ENCODE peak calls at places on chromosomes 5 and 9, in seven cellular contexts. X, B, W, T, F, R and N are unnamed samples.

GRCh38 chr9:14086495-14086894 is 227.4 kb downstream of the NFIB start:
- DNase-seq in X (no peak), B (no peak), W (no peak), T (no peak), F (no peak), R (no peak), N (no peak)

GRCh38 chr9:21802418-21803000 is at the start of gene MTAP:
- DNase-seq in X (peak; percentile 90), B (peak; percentile 85), W (peak; percentile 95), T (peak; percentile 89), F (peak; percentile 95), R (peak; percentile 83), N (peak; percentile 68)

GRCh38 chr9:70639853-70640814 is 225.7 kb upstream of the KLF9 start:
- DNase-seq in X (peak; percentile 40), B (no peak), W (no peak), T (no peak), F (peak; percentile 30), R (no peak), N (no peak)

GRCh38 chr5:84885479-84886258 is 501.0 kb upstream of the EDIL3 start:
- DNase-seq in X (no peak), B (no peak), W (no peak), T (no peak), F (no peak), R (no peak), N (no peak)

GRCh38 chr5:97046270-97046982 is 96.0 kb downstream of the LIX1 start:
- DNase-seq in X (no peak), B (no peak), W (no peak), T (no peak), F (no peak), R (no peak), N (no peak)

GRCh38 chr9:68426755-68427154 is 70.3 kb downstream of the PGM5 start:
- DNase-seq in X (no peak), B (no peak), W (no peak), T (no peak), F (no peak), R (no peak), N (no peak)

GRCh38 chr5:98992552-98992951 is 63.7 kb upstream of the CHD1 start:
- DNase-seq in X (no peak), B (no peak), W (no peak), T (no peak), F (no peak), R (no peak), N (no peak)

GRCh38 chr9:129697956-129698757 is 32.7 kb downstream of the PRRX2 start:
- DNase-seq in X (no peak), B (peak; percentile 13), W (peak; percentile 41), T (no peak), F (no peak), R (peak; percentile 46), N (no peak)

GRCh38 chr5:142664067-142664466 is 21.8 kb downstream of the FGF1 start:
- DNase-seq in X (no peak), B (no peak), W (no peak), T (no peak), F (no peak), R (no peak), N (no peak)

GRCh38 chr9:120650352-120650751 is 63.9 kb downstream of the MEGF9 start:
- DNase-seq in X (no peak), B (no peak), W (no peak), T (no peak), F (peak; percentile 26), R (no peak), N (no peak)

GRCh38 chr9:97747201-97747965 is 50.2 kb upstream of the XPA start:
- DNase-seq in X (no peak), B (no peak), W (no peak), T (no peak), F (no peak), R (no peak), N (no peak)

DNA sequence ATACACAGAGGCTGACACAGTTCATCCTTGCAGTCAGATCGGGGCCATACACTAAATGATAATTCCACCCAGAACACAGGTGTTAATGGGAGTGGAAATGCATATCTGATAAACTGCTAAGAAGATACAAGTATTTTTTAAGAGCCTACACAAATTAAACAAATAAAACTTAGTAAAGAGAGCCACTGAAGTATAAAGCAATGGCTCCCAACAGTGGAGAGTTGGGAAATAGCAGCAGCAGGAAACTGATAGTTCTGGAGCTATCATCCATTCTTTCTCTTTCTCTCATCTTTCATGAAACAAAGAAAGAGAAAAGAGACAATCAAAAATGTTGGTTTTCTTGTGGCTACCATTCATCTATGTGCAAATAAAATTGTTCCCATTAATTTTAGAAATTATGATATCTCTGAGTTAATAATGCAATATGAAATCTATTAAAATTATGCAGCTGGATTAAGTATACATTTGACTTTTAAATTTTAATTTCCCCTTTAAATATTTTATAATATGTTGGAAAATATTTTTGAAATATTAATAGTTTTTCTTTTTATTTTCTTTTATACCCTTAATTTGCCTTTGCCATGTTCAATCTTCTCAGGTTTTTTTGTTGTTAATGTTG is 120.8 kb downstream of the EMB start:
- DNase-seq in X (no peak), B (no peak), W (no peak), T (no peak), F (no peak), R (no peak), N (no peak)
- TF ChIP-seq CTCF in X (no peak), B (no peak), W (no peak), T (no peak), F (no peak), R (no peak), N (no peak)

GRCh38 chr5:32004404-32004803 is 169.7 kb downstream of the GOLPH3 start:
- DNase-seq in X (peak; percentile 29), B (no peak), W (no peak), T (no peak), F (no peak), R (no peak), N (no peak)
- TF ChIP-seq CTCF in X (no peak), B (no peak), W (no peak), T (no peak), F (no peak), R (no peak), N (no peak)

DNA sequence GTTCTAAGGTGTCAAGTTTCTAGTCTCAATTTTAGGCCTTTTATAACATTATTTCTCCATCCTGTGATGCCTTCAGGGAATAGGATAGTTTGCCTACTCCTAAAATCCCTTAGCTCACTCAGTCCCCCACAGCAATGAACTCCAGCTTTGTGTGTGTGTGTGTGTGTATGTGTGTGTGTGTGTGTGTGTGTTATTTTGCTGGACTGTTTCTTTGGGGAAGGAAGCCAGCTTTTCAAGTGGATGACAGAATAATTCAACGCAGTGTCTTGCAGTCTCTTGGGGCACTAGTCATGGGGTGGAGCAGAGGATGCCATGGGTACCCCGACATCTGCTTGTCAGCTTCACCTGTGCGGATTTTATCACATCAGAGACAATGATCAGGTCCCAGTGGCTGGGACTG is 262.8 kb upstream of the DAPK1 start:
- DNase-seq in X (no peak), B (no peak), W (no peak), T (no peak), F (no peak), R (no peak), N (no peak)
- TF ChIP-seq CTCF in X (no peak), B (no peak), W (no peak), T (no peak), F (no peak), R (no peak), N (no peak)

DNA sequence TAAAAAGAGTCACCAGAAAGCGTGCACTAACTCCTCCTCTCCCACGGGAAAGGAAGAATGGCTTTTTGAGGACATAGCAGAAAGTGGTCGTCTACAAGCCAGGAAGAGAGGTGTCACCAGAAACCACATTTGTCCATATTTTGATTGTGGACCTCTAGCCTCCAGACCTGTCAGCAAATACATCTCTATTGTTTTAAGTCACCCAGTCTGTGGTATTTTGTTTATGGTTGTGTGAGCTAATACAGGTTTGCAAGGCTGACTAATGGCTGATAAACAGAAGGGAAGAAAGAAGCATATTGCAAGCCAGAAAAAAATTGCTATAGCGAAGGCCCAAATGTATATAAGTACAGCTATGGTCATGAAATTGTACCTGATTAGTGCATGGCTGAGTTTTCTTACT is 21.4 kb downstream of the WDR70 start:
- DNase-seq in X (no peak), B (no peak), W (no peak), T (no peak), F (no peak), R (no peak), N (no peak)
- TF ChIP-seq CTCF in X (no peak), B (no peak), W (no peak), T (no peak), F (no peak), R (no peak), N (no peak)

DNA sequence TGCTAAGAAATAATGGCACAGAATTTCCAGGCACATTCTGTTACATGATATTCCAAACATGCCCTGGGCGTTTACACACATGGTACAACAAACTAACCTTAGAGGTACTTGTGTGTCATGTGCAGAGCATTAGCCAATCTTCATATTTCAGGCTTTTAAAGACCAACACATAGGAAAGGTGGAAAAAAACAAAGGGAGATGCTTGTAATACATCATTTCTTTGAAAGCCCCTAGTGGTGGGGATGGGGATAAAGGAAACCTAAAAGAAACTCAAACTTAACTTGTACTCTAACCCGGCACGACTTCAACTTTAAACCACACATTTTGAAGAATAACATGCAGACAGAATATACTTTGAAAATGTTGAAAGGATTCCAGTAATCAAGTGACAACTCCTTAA is 133.6 kb downstream of the PTPRD start:
- DNase-seq in X (no peak), B (no peak), W (no peak), T (no peak), F (no peak), R (no peak), N (no peak)
- TF ChIP-seq CTCF in X (peak; percentile 18), B (peak; percentile 11), W (peak; percentile 73), T (peak; percentile 57), F (no peak), R (no peak), N (no peak)

DNA sequence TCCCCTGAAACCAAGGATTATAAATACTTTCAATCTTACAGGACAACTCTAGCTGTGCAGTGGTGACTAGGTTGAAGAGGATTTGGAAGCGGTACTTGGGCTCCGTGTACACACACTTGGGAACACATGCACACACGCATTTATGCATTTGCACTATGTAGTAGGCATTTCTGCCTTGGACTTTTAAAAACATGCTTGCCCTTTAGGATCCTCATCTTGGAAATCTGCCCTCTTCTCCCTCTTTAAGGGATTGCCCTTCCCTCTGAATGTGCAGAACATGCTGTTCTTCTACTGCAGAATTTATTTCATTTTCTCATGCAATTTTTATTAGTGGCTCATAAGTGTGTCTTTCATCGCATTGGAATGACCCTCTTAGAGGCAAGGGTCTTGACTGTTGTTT is 139.0 kb downstream of the GRIA1 start:
- DNase-seq in X (no peak), B (no peak), W (no peak), T (no peak), F (no peak), R (no peak), N (no peak)
- TF ChIP-seq CTCF in X (no peak), B (no peak), W (no peak), T (no peak), F (no peak), R (no peak), N (no peak)

DNA sequence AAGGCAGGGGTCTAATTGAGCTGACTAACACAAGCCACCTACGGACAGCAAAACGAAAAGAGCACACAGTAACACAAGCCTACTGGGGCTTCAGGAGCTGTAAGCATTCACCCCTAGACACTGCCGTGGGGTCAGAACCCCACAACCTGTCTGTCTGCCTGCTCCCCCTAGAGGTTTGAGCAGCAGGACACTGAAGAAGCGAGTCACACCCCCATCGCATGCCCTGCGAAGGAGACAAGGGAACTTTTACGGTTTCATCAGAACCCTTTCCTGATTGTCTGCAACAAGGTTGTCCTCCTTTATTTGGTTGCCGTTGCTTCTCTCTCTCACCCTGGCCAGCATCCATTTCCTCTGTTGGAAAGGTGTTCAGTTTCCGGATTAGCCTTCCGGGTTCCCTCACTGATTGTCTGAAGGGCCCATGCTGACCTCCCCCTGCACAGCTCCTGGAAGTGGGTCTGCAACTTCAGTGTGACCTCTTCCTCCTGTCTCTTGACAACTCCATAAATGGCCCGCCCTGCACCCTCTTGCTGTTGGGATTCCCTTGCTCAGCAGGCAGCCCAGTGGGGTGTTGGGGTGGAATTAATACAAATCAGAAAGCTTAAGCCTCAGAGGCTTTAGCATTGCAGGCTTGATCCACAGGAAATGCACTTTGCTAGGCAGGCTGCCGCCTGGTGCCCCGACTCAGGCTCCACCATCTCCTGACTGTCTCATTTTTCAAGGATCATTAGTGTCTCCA is 258.9 kb upstream of the TLE4 start:
- DNase-seq in X (no peak), B (no peak), W (peak; percentile 50), T (peak; percentile 37), F (no peak), R (no peak), N (no peak)
- TF ChIP-seq CTCF in X (no peak), B (no peak), W (peak; percentile 46), T (no peak), F (no peak), R (no peak), N (no peak)